ENCODE peak calls at places on chromosomes 1 and 21, in nine cellular contexts. W, Q, I, C, K, O, X, B and V are unnamed samples. For H3K9me3 and H3K4me1, the result is how much of the 10 kb centered on the place peaks cover.

GRCh38 chr1:15028117-15028516 is 125.4 kb upstream of the TMEM51 start:
- DNase-seq in W (no peak), Q (no peak), I (no peak), C (peak), K (peak), O (peak), X (peak), B (peak), V (no peak)

GRCh38 chr1:41414716-41415306 is 53.6 kb downstream of the FOXO6 start:
- DNase-seq in W (no peak), Q (no peak), I (no peak), C (no peak), K (no peak), O (peak), X (no peak), B (peak), V (no peak)

GRCh38 chr1:165056914-165057313 is 299.6 kb downstream of the LMX1A start:
- DNase-seq in W (no peak), Q (no peak), I (no peak), C (no peak), K (no peak), O (no peak), X (no peak), B (no peak), V (no peak)

GRCh38 chr1:77370588-77371306 is 88.9 kb downstream of the AK5 start:
- DNase-seq in W (no peak), Q (no peak), I (no peak), C (no peak), K (no peak), O (no peak), X (no peak), B (peak), V (no peak)

GRCh38 chr1:55049914-55050278 is 10.5 kb downstream of the PCSK9 start:
- DNase-seq in W (no peak), Q (peak), I (no peak), C (no peak), K (no peak), O (peak), X (peak), B (no peak), V (no peak)

GRCh38 chr21:32207096-32207716 is 71.6 kb downstream of the MIS18A start:
- DNase-seq in W (no peak), Q (peak), I (no peak), C (no peak), K (no peak), O (no peak), X (peak), B (no peak), V (no peak)

GRCh38 chr1:113916974-113917373 is 11.8 kb downstream of the DCLRE1B start:
- DNase-seq in W (no peak), Q (no peak), I (no peak), C (no peak), K (no peak), O (no peak), X (no peak), B (no peak), V (no peak)

GRCh38 chr1:171883844-171884243 is 42.5 kb downstream of the DNM3 start:
- DNase-seq in W (no peak), Q (no peak), I (no peak), C (no peak), K (no peak), O (no peak), X (no peak), B (no peak), V (no peak)

GRCh38 chr1:231046730-231047395 is 6.8 kb upstream of the FAM89A start:
- DNase-seq in W (no peak), Q (no peak), I (no peak), C (no peak), K (no peak), O (no peak), X (no peak), B (no peak), V (no peak)

GRCh38 chr1:232725303-232726047 is 79.7 kb upstream of the MAP10 start:
- DNase-seq in W (no peak), Q (no peak), I (no peak), C (no peak), K (no peak), O (no peak), X (no peak), B (peak), V (no peak)

GRCh38 chr1:162206749-162207635 is 137.5 kb downstream of the NOS1AP start:
- DNase-seq in W (no peak), Q (no peak), I (no peak), C (no peak), K (no peak), O (peak), X (peak), B (peak), V (peak)

GRCh38 chr1:181086926-181087325 is 1.6 kb upstream of the IER5 start:
- DNase-seq in W (no peak), Q (no peak), I (no peak), C (no peak), K (no peak), O (no peak), X (no peak), B (peak), V (no peak)

GRCh38 chr1:181083842-181084605 is 4.5 kb upstream of the IER5 start:
- DNase-seq in W (peak), Q (peak), I (no peak), C (peak), K (peak), O (peak), X (peak), B (peak), V (peak)

GRCh38 chr1:181087400-181087901 is 1.0 kb upstream of the IER5 start:
- DNase-seq in W (no peak), Q (no peak), I (no peak), C (no peak), K (no peak), O (no peak), X (no peak), B (no peak), V (no peak)

GRCh38 chr1:181081399-181081798 is 7.1 kb upstream of the IER5 start:
- DNase-seq in W (no peak), Q (no peak), I (no peak), C (no peak), K (no peak), O (no peak), X (no peak), B (no peak), V (no peak)

DNA sequence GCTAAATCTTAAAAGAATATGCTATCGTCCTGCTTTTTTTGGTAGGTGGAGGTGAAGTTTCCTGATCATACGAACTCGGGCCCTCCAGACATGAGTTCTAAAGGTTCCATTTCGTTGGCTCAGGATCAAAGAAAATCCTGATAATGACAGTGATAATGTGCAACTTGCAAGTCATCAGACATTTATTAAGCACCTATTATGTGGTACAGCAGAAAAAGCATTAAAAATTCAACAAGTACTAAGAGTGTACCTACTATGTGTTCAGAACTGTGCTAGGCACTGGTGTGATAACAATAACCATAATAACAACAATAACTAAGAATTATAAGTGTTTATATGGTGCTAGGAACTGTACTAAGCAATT is 3.9 kb upstream of the IER5 start:
- DNase-seq in W (no peak), Q (no peak), I (no peak), C (no peak), K (no peak), O (no peak), X (no peak), B (no peak), V (no peak)
- TF ChIP-seq CTCF in W (peak), Q (no peak), I (no peak), C (no peak), K (no peak), O (no peak), X (no peak), B (no peak), V (no peak)

DNA sequence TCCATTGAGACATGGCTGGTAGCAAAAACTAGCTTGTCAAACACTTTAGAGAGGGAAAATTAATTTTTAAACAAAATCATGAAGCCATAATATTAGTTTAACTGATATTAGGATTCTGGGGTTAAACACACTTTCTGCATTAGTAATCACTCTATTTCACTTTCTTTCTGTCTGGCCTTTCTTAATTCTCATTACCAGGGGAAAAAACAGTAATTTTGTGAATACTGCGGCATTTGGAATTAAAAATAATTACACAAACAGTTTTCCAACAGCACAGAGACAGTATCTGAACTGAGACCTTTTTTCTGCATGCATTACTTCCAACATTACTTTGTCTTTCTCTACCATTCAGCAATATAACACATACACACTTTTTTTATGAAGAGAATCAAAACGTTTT is 190.6 kb downstream of the MRPL39 start:
- DNase-seq in W (no peak), Q (no peak), I (no peak), C (no peak), K (no peak), O (no peak), X (no peak), B (no peak), V (no peak)
- H3K9me3 ChIP-seq in W (under half), Q (under half), I (under half), C (under half), K (under half), O (under half), X (under half), B (under half), V (under half)

GRCh38 chr1:145956361-145956760 is 1.5 kb downstream of the LIX1L start:
- DNase-seq in W (no peak), Q (no peak), I (no peak), C (no peak), K (no peak), O (no peak), X (no peak), B (no peak), V (no peak)
- H3K4me1 ChIP-seq in W (half or more), Q (under half), I (under half), C (under half), K (half or more), O (under half), X (under half), B (under half), V (half or more)

GRCh38 chr1:95659166-95659565 is 425.2 kb downstream of the RWDD3 start:
- DNase-seq in W (no peak), Q (no peak), I (no peak), C (no peak), K (no peak), O (no peak), X (no peak), B (no peak), V (no peak)
- TF ChIP-seq CTCF in W (no peak), Q (no peak), I (no peak), C (no peak), K (no peak), O (no peak), X (no peak), B (no peak), V (no peak)

GRCh38 chr1:1452882-1453281 is 3.4 kb downstream of the ATAD3C start:
- DNase-seq in W (no peak), Q (no peak), I (no peak), C (no peak), K (no peak), O (no peak), X (no peak), B (no peak), V (no peak)

GRCh38 chr1:1451696-1452364 is 2.3 kb downstream of the ATAD3C start:
- DNase-seq in W (no peak), Q (no peak), I (no peak), C (no peak), K (no peak), O (no peak), X (no peak), B (no peak), V (no peak)

GRCh38 chr1:1449099-1449739 is at the start of gene ATAD3C:
- DNase-seq in W (no peak), Q (no peak), I (no peak), C (no peak), K (no peak), O (no peak), X (no peak), B (no peak), V (no peak)
- H3K9me3 ChIP-seq in W (under half), Q (under half), I (under half), C (under half), K (under half), O (under half), X (under half), B (under half), V (under half)

GRCh38 chr1:64507897-64508296 is 38.0 kb downstream of the CACHD1 start:
- DNase-seq in W (no peak), Q (no peak), I (no peak), C (no peak), K (no peak), O (no peak), X (no peak), B (no peak), V (no peak)
- H3K4me1 ChIP-seq in W (under half), Q (under half), I (under half), C (half or more), K (under half), O (under half), X (under half), B (under half), V (under half)

DNA sequence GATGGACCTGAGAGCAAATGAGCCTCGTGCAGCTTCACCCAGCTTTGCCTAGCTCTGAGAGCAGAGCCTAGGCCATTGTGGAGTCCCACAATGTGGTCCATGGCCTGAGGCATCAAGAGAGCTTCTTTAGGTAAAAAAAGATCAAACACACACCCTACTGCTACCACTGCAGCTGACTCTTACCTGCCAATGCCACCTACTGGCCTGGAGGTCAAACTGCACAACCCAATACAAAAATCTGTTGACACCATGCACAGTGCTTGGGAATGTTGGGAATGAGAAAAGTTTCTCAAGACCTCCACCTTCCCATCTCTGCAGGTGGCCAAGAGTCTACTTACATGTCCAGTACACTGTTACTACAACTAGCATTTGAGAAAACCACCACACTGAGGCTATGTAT is 60.6 kb downstream of the UCHL5 start:
- DNase-seq in W (no peak), Q (no peak), I (no peak), C (no peak), K (no peak), O (no peak), X (no peak), B (peak), V (no peak)
- TF ChIP-seq CTCF in W (no peak), Q (peak), I (no peak), C (peak), K (no peak), O (no peak), X (no peak), B (peak), V (peak)

GRCh38 chr1:205822397-205822796 is 9.4 kb upstream of the SLC41A1 start:
- DNase-seq in W (no peak), Q (no peak), I (no peak), C (no peak), K (no peak), O (no peak), X (no peak), B (no peak), V (no peak)
- H3K9me3 ChIP-seq in W (under half), Q (under half), I (under half), C (under half), K (under half), O (under half), X (under half), B (under half), V (under half)